ENCODE peak calls at places on chromosome 6, in eight cellular contexts. H is heart right ventricle, R is AG09309, T is epithelial cell of esophagus, J is endothelial cell of umbilical vein, P is HL-60, X is heart left ventricle, N is sigmoid colon. S is an unnamed sample.

GRCh38 chr6:24283043-24283985 is 74.5 kb downstream of the DCDC2 start:
- DNase-seq in H (peak; percentile 40), R (peak; percentile 38), T (peak; percentile 83), J (peak; percentile 79), P (peak; percentile 80), X (peak; percentile 74), N (peak; percentile 81), S (peak; percentile 40)

GRCh38 chr6:125944434-125944816 is 12.1 kb upstream of the HINT3 start:
- DNase-seq in H (peak; percentile 51), R (no peak), T (peak; percentile 77), J (peak; percentile 98), P (peak; percentile 47), X (peak; percentile 69), N (peak; percentile 82), S (no peak)

GRCh38 chr6:90284745-90285481 is 11.7 kb downstream of the BACH2 start:
- DNase-seq in H (no peak), R (no peak), T (peak; percentile 64), J (peak; percentile 87), P (no peak), X (no peak), N (no peak), S (no peak)

GRCh38 chr6:302760-303159 is 10.5 kb downstream of the DUSP22 start:
- DNase-seq in H (no peak), R (no peak), T (no peak), J (no peak), P (no peak), X (no peak), N (no peak), S (no peak)

GRCh38 chr6:155085582-155086253 is 90.6 kb downstream of the TIAM2 start:
- DNase-seq in H (no peak), R (no peak), T (peak; percentile 96), J (no peak), P (no peak), X (no peak), N (no peak), S (no peak)

GRCh38 chr6:74066168-74066871 is 370.3 kb downstream of the CD109 start:
- DNase-seq in H (no peak), R (no peak), T (peak; percentile 88), J (no peak), P (no peak), X (no peak), N (no peak), S (no peak)

GRCh38 chr6:131909408-131910218 is 41.6 kb downstream of the CCN2 start:
- DNase-seq in H (no peak), R (no peak), T (peak; percentile 72), J (peak; percentile 74), P (peak; percentile 26), X (no peak), N (peak; percentile 72), S (peak; percentile 74)

GRCh38 chr6:25023781-25024180 is 88.0 kb upstream of the RIPOR2 start:
- DNase-seq in H (no peak), R (no peak), T (no peak), J (no peak), P (no peak), X (no peak), N (no peak), S (no peak)

GRCh38 chr6:31652925-31653724 is 664 bp upstream of the BAG6 start:
- DNase-seq in H (peak; percentile 76), R (peak; percentile 68), T (no peak), J (no peak), P (peak; percentile 93), X (peak; percentile 87), N (peak; percentile 95), S (no peak)

GRCh38 chr6:150639823-150640331 is 40.2 kb downstream of the PLEKHG1 start:
- DNase-seq in H (no peak), R (no peak), T (no peak), J (no peak), P (no peak), X (no peak), N (no peak), S (no peak)

GRCh38 chr6:35164277-35164676 is 23.1 kb upstream of the TCP11 start:
- DNase-seq in H (no peak), R (no peak), T (no peak), J (no peak), P (no peak), X (no peak), N (no peak), S (no peak)

GRCh38 chr6:100461273-100461919 is 3.3 kb downstream of the SIM1 start:
- DNase-seq in H (no peak), R (no peak), T (no peak), J (peak; percentile 68), P (no peak), X (no peak), N (no peak), S (no peak)

GRCh38 chr6:151916680-151917164 is 109.2 kb downstream of the ESR1 start:
- DNase-seq in H (no peak), R (peak; percentile 95), T (peak; percentile 97), J (no peak), P (no peak), X (no peak), N (no peak), S (peak; percentile 11)

GRCh38 chr6:47348316-47348863 is 38.7 kb upstream of the TNFRSF21 start:
- DNase-seq in H (no peak), R (no peak), T (no peak), J (no peak), P (no peak), X (no peak), N (no peak), S (no peak)

GRCh38 chr6:20826378-20826777 is 292.1 kb downstream of the CDKAL1 start:
- DNase-seq in H (no peak), R (peak; percentile 21), T (peak; percentile 44), J (peak; percentile 91), P (no peak), X (no peak), N (no peak), S (peak; percentile 17)

GRCh38 chr6:118163609-118164008 is 256.5 kb downstream of the SLC35F1 start:
- DNase-seq in H (no peak), R (no peak), T (no peak), J (no peak), P (no peak), X (no peak), N (no peak), S (no peak)

GRCh38 chr6:1604347-1604990 is 5.2 kb upstream of the FOXC1 start:
- DNase-seq in H (peak; percentile 80), R (no peak), T (peak; percentile 53), J (peak; percentile 63), P (no peak), X (peak; percentile 89), N (peak; percentile 66), S (no peak)

GRCh38 chr6:137873273-137873762 is 6.3 kb downstream of the TNFAIP3 start:
- DNase-seq in H (no peak), R (peak; percentile 93), T (peak; percentile 96), J (peak; percentile 88), P (peak; percentile 72), X (no peak), N (peak; percentile 93), S (peak; percentile 50)
- H3K4me3 ChIP-seq in H (peak overlapping the region; percentile 14), R (peak overlapping the region; percentile 23), T (no peak overlapping the region), J (no peak overlapping the region), P (no peak overlapping the region), X (peak overlapping the region; percentile 18), N (peak overlapping the region; percentile 20), S (no peak overlapping the region)

GRCh38 chr6:160765412-160765811 is 63.4 kb downstream of the PLG start:
- DNase-seq in H (no peak), R (no peak), T (no peak), J (no peak), P (no peak), X (no peak), N (no peak), S (no peak)

GRCh38 chr6:160767019-160767646 is 65.1 kb downstream of the PLG start:
- DNase-seq in H (peak; percentile 57), R (no peak), T (peak; percentile 81), J (peak; percentile 9), P (no peak), X (peak; percentile 78), N (peak; percentile 87), S (no peak)

GRCh38 chr6:160768101-160768500 is 66.1 kb downstream of the PLG start:
- DNase-seq in H (no peak), R (no peak), T (no peak), J (no peak), P (no peak), X (no peak), N (no peak), S (no peak)

GRCh38 chr6:160766657-160767018 is 64.6 kb downstream of the PLG start:
- DNase-seq in H (no peak), R (no peak), T (no peak), J (no peak), P (no peak), X (no peak), N (no peak), S (no peak)

DNA sequence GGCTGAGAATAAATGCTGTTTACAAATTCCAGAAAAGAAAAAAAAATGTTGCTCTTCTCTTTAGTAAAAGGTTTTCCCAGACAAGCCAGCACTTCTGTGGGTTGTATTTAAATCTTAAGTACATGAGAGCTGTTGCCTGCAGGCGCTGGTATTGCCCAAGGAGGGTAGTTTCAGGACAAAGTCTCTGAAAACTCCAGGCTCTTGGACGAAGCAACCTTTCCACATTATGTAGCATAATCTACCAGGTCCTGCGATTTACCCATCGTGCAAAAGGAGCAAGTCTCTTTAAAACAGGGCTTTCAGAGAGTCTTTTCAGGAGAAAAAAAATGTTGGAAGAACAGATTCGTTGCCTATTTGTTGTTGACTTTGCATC is 65.6 kb downstream of the PLG start:
- DNase-seq in H (no peak), R (no peak), T (no peak), J (no peak), P (no peak), X (no peak), N (no peak), S (no peak)
- TF ChIP-seq CTCF in H (no peak), R (no peak), T (no peak), J (no peak), P (no peak), X (no peak), N (no peak), S (no peak)

GRCh38 chr6:26438000-26438399 is 2.3 kb upstream of the BTN3A3 start:
- DNase-seq in H (no peak), R (no peak), T (no peak), J (no peak), P (no peak), X (no peak), N (no peak), S (no peak)

GRCh38 chr6:26439552-26440125 is 665 bp upstream of the BTN3A3 start:
- DNase-seq in H (no peak), R (no peak), T (no peak), J (no peak), P (no peak), X (no peak), N (no peak), S (no peak)

GRCh38 chr6:26439151-26439550 is 1.2 kb upstream of the BTN3A3 start:
- DNase-seq in H (no peak), R (no peak), T (peak; percentile 69), J (no peak), P (no peak), X (no peak), N (no peak), S (no peak)

GRCh38 chr6:26440977-26441358 is 664 bp downstream of the BTN3A3 start:
- DNase-seq in H (no peak), R (no peak), T (no peak), J (no peak), P (no peak), X (no peak), N (no peak), S (no peak)

GRCh38 chr6:26441977-26442376 is 1.7 kb downstream of the BTN3A3 start:
- DNase-seq in H (no peak), R (no peak), T (no peak), J (no peak), P (no peak), X (no peak), N (no peak), S (no peak)
- H3K4me3 ChIP-seq in H (peak overlapping the region; percentile 62), R (no peak overlapping the region), T (no peak overlapping the region), J (no peak overlapping the region), P (no peak overlapping the region), X (peak overlapping the region; percentile 66), N (no peak overlapping the region), S (peak overlapping the region; percentile 7)

GRCh38 chr6:167485186-167485978 is 160.5 kb downstream of the TTLL2 start:
- DNase-seq in H (no peak), R (no peak), T (no peak), J (peak; percentile 55), P (no peak), X (no peak), N (no peak), S (no peak)
- TF ChIP-seq CTCF in H (peak; percentile 80), R (no peak), T (no peak), J (peak; percentile 45), P (peak; percentile 7), X (peak; percentile 61), N (peak; percentile 43), S (no peak)

S was measured in HFF-Myc.